ENCODE peak calls at places on chromosomes 7 and 10, in ten cellular contexts. V is dorsolateral prefrontal cortex, S is cardiac fibroblast, J is GM12878, N is prostate gland, K is AG09319, H is GM12865, E is IMR-90, U is transverse colon, G is adrenal gland. P is an unnamed sample.
A peak's percentile ranks its signal among the peaks of the same experiment; 100 is the strongest.

GRCh38 chr7:5429857-5430611 is 6.4 kb upstream of the TNRC18 start:
- DNase-seq in V (no peak), S (peak; percentile 64), J (no peak), N (peak; percentile 87), K (no peak), H (no peak), E (peak; percentile 30), U (peak; percentile 69), G (peak; percentile 52), P (no peak)

GRCh38 chr7:104971290-104972071 is 42.5 kb upstream of the KMT2E start:
- DNase-seq in V (no peak), S (peak; percentile 67), J (no peak), N (peak; percentile 73), K (no peak), H (no peak), E (peak; percentile 60), U (peak; percentile 66), G (no peak), P (no peak)

GRCh38 chr10:77341055-77341454 is 296.6 kb downstream of the KCNMA1 start:
- DNase-seq in V (no peak), S (peak; percentile 11), J (no peak), N (no peak), K (no peak), H (no peak), E (no peak), U (no peak), G (no peak), P (no peak)

GRCh38 chr10:68594405-68594804 is 34.3 kb downstream of the TET1 start:
- DNase-seq in V (no peak), S (peak; percentile 70), J (no peak), N (no peak), K (no peak), H (peak; percentile 62), E (peak; percentile 67), U (no peak), G (no peak), P (no peak)

GRCh38 chr10:34489973-34490372 is 325.1 kb downstream of the PARD3 start:
- DNase-seq in V (no peak), S (peak; percentile 48), J (no peak), N (no peak), K (no peak), H (no peak), E (peak; percentile 64), U (no peak), G (no peak), P (no peak)

GRCh38 chr10:93333278-93333978 is 148.7 kb downstream of the MYOF start:
- DNase-seq in V (no peak), S (no peak), J (no peak), N (no peak), K (no peak), H (no peak), E (no peak), U (no peak), G (no peak), P (no peak)

GRCh38 chr7:119664601-119665000 is 608.4 kb upstream of the KCND2 start:
- DNase-seq in V (no peak), S (peak; percentile 57), J (no peak), N (no peak), K (no peak), H (no peak), E (peak; percentile 70), U (no peak), G (no peak), P (no peak)

GRCh38 chr7:70890147-70890969 is 241.6 kb upstream of the GALNT17 start:
- DNase-seq in V (no peak), S (no peak), J (peak; percentile 11), N (no peak), K (no peak), H (peak; percentile 61), E (no peak), U (no peak), G (no peak), P (no peak)

GRCh38 chr7:79452032-79452494 is 1.4 kb downstream of the MAGI2 start:
- DNase-seq in V (peak; percentile 90), S (peak; percentile 93), J (no peak), N (peak; percentile 75), K (peak; percentile 72), H (no peak), E (peak; percentile 82), U (peak; percentile 60), G (peak; percentile 95), P (peak; percentile 15)

GRCh38 chr10:119478111-119479047 is 64.1 kb downstream of the RGS10 start:
- DNase-seq in V (no peak), S (no peak), J (peak; percentile 46), N (no peak), K (no peak), H (peak; percentile 82), E (no peak), U (no peak), G (no peak), P (peak; percentile 53)

GRCh38 chr10:121085386-121085785 is 234.2 kb downstream of the WDR11 start:
- DNase-seq in V (no peak), S (no peak), J (no peak), N (no peak), K (no peak), H (no peak), E (no peak), U (no peak), G (no peak), P (no peak)

GRCh38 chr10:62501547-62501946 is 127.4 kb downstream of the ZNF365 start:
- DNase-seq in V (no peak), S (peak; percentile 9), J (no peak), N (no peak), K (no peak), H (no peak), E (peak; percentile 34), U (no peak), G (no peak), P (no peak)

GRCh38 chr10:99854860-99855259 is 72.4 kb downstream of the ABCC2 start:
- DNase-seq in V (no peak), S (peak; percentile 90), J (no peak), N (no peak), K (peak; percentile 31), H (peak; percentile 32), E (peak; percentile 83), U (no peak), G (no peak), P (no peak)

GRCh38 chr7:105639677-105640493 is 58.6 kb upstream of the EFCAB10 start:
- DNase-seq in V (no peak), S (no peak), J (no peak), N (no peak), K (no peak), H (no peak), E (no peak), U (no peak), G (no peak), P (no peak)

DNA sequence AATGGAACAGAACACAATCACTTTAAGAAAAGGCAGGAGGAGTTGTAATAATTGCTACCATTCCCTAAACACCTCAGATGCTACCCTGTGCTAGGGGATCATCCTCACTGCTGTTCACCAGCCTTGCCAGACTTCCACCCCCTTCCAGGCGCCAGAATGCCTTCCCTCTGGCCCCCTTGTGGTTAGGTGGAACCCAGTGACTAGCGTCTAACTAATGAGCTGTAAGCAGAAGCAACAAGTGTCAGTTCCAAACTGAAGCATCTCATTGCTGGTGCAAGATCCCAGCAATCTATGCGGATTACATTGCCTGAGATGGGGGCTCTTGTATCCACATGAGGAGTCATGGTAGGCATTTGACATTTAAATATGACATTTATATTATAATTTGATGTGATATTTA is 86.6 kb downstream of the FRMD4A start:
- DNase-seq in V (no peak), S (no peak), J (no peak), N (no peak), K (no peak), H (no peak), E (peak; percentile 7), U (no peak), G (no peak), P (no peak)
- TF ChIP-seq CTCF in V (no peak), S (no peak), J (no peak), N (no peak), K (no peak), H (no peak), E (peak; percentile 7), U (no peak), G (no peak), P (no peak)

GRCh38 chr7:100049441-100050291 is at the start of gene ZSCAN21:
- DNase-seq in V (peak; percentile 80), S (peak; percentile 86), J (peak; percentile 25), N (peak; percentile 77), K (peak; percentile 34), H (peak; percentile 77), E (peak; percentile 84), U (peak; percentile 87), G (peak; percentile 90), P (peak; percentile 87)

GRCh38 chr7:100048680-100049079 is 894 bp upstream of the ZSCAN21 start:
- DNase-seq in V (no peak), S (no peak), J (no peak), N (no peak), K (no peak), H (no peak), E (no peak), U (peak; percentile 22), G (no peak), P (no peak)

GRCh38 chr7:100057006-100057405 is 7.4 kb downstream of the ZSCAN21 start:
- DNase-seq in V (no peak), S (no peak), J (no peak), N (no peak), K (no peak), H (no peak), E (no peak), U (no peak), G (no peak), P (no peak)

GRCh38 chr7:100051611-100052010 is 2.0 kb downstream of the ZSCAN21 start:
- DNase-seq in V (no peak), S (no peak), J (no peak), N (no peak), K (no peak), H (no peak), E (no peak), U (no peak), G (no peak), P (no peak)

DNA sequence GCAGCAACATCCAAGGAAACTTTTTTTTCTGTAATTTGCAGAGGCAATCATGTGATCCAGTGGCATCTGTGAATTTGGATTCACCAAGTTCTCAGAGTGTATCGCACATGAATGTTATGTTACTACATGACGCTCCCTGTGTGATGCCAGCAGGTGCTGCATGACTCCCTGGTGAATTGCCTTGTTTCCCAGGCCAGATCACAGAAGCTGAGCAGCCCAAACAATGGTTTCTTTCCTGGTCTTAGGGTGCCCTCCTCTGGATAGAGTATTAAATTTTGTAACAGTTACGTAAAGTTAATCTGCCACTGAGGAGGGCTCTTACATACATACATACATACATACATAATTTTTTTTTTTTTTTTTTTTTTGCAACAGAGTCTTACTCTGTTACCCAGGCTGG is 3.6 kb downstream of the ZSCAN21 start:
- DNase-seq in V (no peak), S (peak; percentile 73), J (no peak), N (peak; percentile 60), K (peak; percentile 30), H (peak; percentile 55), E (peak; percentile 86), U (peak; percentile 46), G (peak; percentile 57), P (peak; percentile 53)
- TF ChIP-seq CTCF in V (peak; percentile 46), S (peak; percentile 13), J (peak; percentile 46), N (peak; percentile 65), K (peak; percentile 7), H (no peak), E (peak; percentile 58), U (peak; percentile 24), G (peak; percentile 21), P (peak; percentile 32)

GRCh38 chr10:1142596-1142995 is 86.4 kb downstream of the WDR37 start:
- DNase-seq in V (no peak), S (no peak), J (no peak), N (no peak), K (no peak), H (no peak), E (no peak), U (no peak), G (no peak), P (no peak)
- TF ChIP-seq CTCF in V (peak; percentile 53), S (peak; percentile 26), J (peak; percentile 38), N (no peak), K (no peak), H (peak; percentile 24), E (no peak), U (peak; percentile 13), G (no peak), P (peak; percentile 47)

GRCh38 chr10:37246637-37247036 is 121.2 kb downstream of the ANKRD30A start:
- DNase-seq in V (no peak), S (no peak), J (no peak), N (no peak), K (no peak), H (no peak), E (no peak), U (no peak), G (no peak), P (no peak)
- TF ChIP-seq CTCF in V (no peak), S (no peak), J (no peak), N (no peak), K (no peak), H (no peak), E (no peak), U (no peak), G (no peak), P (no peak)